ENCODE peak calls at places on chromosomes 4 and X, in eight cellular contexts. One of them, this sample, is unnamed.
A peak's percentile ranks its signal among the peaks of the same experiment; 100 is the strongest.

GRCh38 chrX:13094780-13095425 is 50.5 kb upstream of the FAM9C start:
- DNase-seq in breast epithelium: no peak
- DNase-seq in pancreas: no peak
- DNase-seq in fibroblast of lung: peak; percentile 39
- DNase-seq in spleen: no peak
- DNase-seq in esophagus squamous epithelium: no peak
- DNase-seq in left ventricle myocardium inferior: peak; percentile 16
- DNase-seq in ovary: no peak
- DNase-seq in this sample: no peak

GRCh38 chrX:10756365-10756915 is 136.1 kb upstream of the MID1 start:
- DNase-seq in pancreas: no peak
- DNase-seq in left ventricle myocardium inferior: no peak
- DNase-seq in ovary: no peak
- DNase-seq in breast epithelium: no peak
- DNase-seq in esophagus squamous epithelium: no peak
- DNase-seq in fibroblast of lung: peak; percentile 79
- DNase-seq in spleen: no peak
- DNase-seq in this sample: peak; percentile 83

GRCh38 chrX:71993371-71993770 is 82.7 kb downstream of the NHSL2 start:
- DNase-seq in fibroblast of lung: no peak
- DNase-seq in pancreas: no peak
- DNase-seq in left ventricle myocardium inferior: no peak
- DNase-seq in ovary: no peak
- DNase-seq in spleen: no peak
- DNase-seq in esophagus squamous epithelium: no peak
- DNase-seq in breast epithelium: no peak
- DNase-seq in this sample: no peak

GRCh38 chr4:7375427-7375826 is 59.3 kb downstream of the PSAPL1 start:
- DNase-seq in left ventricle myocardium inferior: no peak
- DNase-seq in breast epithelium: no peak
- DNase-seq in pancreas: no peak
- DNase-seq in fibroblast of lung: peak; percentile 2
- DNase-seq in ovary: no peak
- DNase-seq in spleen: no peak
- DNase-seq in esophagus squamous epithelium: no peak
- DNase-seq in this sample: no peak

GRCh38 chr4:167032876-167033275 is 201.4 kb downstream of the SPOCK3 start:
- DNase-seq in esophagus squamous epithelium: no peak
- DNase-seq in spleen: no peak
- DNase-seq in left ventricle myocardium inferior: no peak
- DNase-seq in pancreas: no peak
- DNase-seq in breast epithelium: no peak
- DNase-seq in fibroblast of lung: peak; percentile 80
- DNase-seq in ovary: no peak
- DNase-seq in this sample: peak; percentile 96

GRCh38 chr4:13910556-13910955 is 283.0 kb upstream of the BOD1L1 start:
- DNase-seq in breast epithelium: no peak
- DNase-seq in pancreas: no peak
- DNase-seq in spleen: no peak
- DNase-seq in left ventricle myocardium inferior: no peak
- DNase-seq in ovary: no peak
- DNase-seq in esophagus squamous epithelium: no peak
- DNase-seq in fibroblast of lung: peak; percentile 37
- DNase-seq in this sample: no peak

GRCh38 chr4:1660948-1661677 is 23.0 kb downstream of the FAM53A start:
- DNase-seq in left ventricle myocardium inferior: no peak
- DNase-seq in fibroblast of lung: no peak
- DNase-seq in esophagus squamous epithelium: no peak
- DNase-seq in breast epithelium: no peak
- DNase-seq in spleen: no peak
- DNase-seq in pancreas: no peak
- DNase-seq in ovary: no peak
- DNase-seq in this sample: no peak

GRCh38 chrX:149630681-149631292 is 805 bp downstream of the TMEM185A start:
- DNase-seq in fibroblast of lung: peak; percentile 53
- DNase-seq in pancreas: no peak
- DNase-seq in ovary: no peak
- DNase-seq in left ventricle myocardium inferior: no peak
- DNase-seq in breast epithelium: no peak
- DNase-seq in esophagus squamous epithelium: no peak
- DNase-seq in spleen: no peak
- DNase-seq in this sample: peak; percentile 29

GRCh38 chr4:122973465-122973864 is 51.1 kb upstream of the NUDT6 start:
- DNase-seq in ovary: no peak
- DNase-seq in left ventricle myocardium inferior: no peak
- DNase-seq in pancreas: no peak
- DNase-seq in breast epithelium: no peak
- DNase-seq in spleen: no peak
- DNase-seq in esophagus squamous epithelium: no peak
- DNase-seq in fibroblast of lung: no peak
- DNase-seq in this sample: no peak

GRCh38 chr4:109945056-109945455 is 32.4 kb downstream of the EGF start:
- DNase-seq in ovary: no peak
- DNase-seq in left ventricle myocardium inferior: no peak
- DNase-seq in esophagus squamous epithelium: no peak
- DNase-seq in pancreas: no peak
- DNase-seq in breast epithelium: no peak
- DNase-seq in spleen: no peak
- DNase-seq in fibroblast of lung: no peak
- DNase-seq in this sample: peak; percentile 85

GRCh38 chrX:119507206-119507605 is 39.0 kb downstream of the SLC25A5 start:
- DNase-seq in ovary: no peak
- DNase-seq in breast epithelium: no peak
- DNase-seq in fibroblast of lung: no peak
- DNase-seq in left ventricle myocardium inferior: no peak
- DNase-seq in esophagus squamous epithelium: no peak
- DNase-seq in spleen: no peak
- DNase-seq in pancreas: no peak
- DNase-seq in this sample: no peak

GRCh38 chr4:29970626-29971025 is 749.5 kb upstream of the PCDH7 start:
- DNase-seq in breast epithelium: no peak
- DNase-seq in pancreas: no peak
- DNase-seq in esophagus squamous epithelium: no peak
- DNase-seq in fibroblast of lung: peak; percentile 18
- DNase-seq in left ventricle myocardium inferior: no peak
- DNase-seq in ovary: no peak
- DNase-seq in spleen: no peak
- DNase-seq in this sample: peak; percentile 41

GRCh38 chr4:53702334-53703266 is 111.3 kb upstream of the LNX1 start:
- DNase-seq in spleen: peak; percentile 88
- DNase-seq in left ventricle myocardium inferior: peak; percentile 89
- DNase-seq in pancreas: peak; percentile 56
- DNase-seq in ovary: peak; percentile 90
- DNase-seq in esophagus squamous epithelium: no peak
- DNase-seq in breast epithelium: peak; percentile 76
- DNase-seq in fibroblast of lung: peak; percentile 86
- DNase-seq in this sample: peak; percentile 33

GRCh38 chrX:21374163-21374993 is at the start of gene CNKSR2:
- DNase-seq in breast epithelium: peak; percentile 48
- DNase-seq in pancreas: peak; percentile 79
- DNase-seq in esophagus squamous epithelium: no peak
- DNase-seq in left ventricle myocardium inferior: peak; percentile 19
- DNase-seq in fibroblast of lung: peak; percentile 19
- DNase-seq in spleen: peak; percentile 91
- DNase-seq in ovary: peak; percentile 51
- DNase-seq in this sample: no peak

GRCh38 chr4:121582296-121582695 is 114.5 kb downstream of the ANXA5 start:
- DNase-seq in pancreas: no peak
- DNase-seq in ovary: no peak
- DNase-seq in spleen: no peak
- DNase-seq in fibroblast of lung: no peak
- DNase-seq in left ventricle myocardium inferior: no peak
- DNase-seq in esophagus squamous epithelium: no peak
- DNase-seq in breast epithelium: no peak
- DNase-seq in this sample: peak; percentile 43

GRCh38 chrX:73768120-73768519 is 205.1 kb downstream of the CHIC1 start:
- DNase-seq in spleen: no peak
- DNase-seq in esophagus squamous epithelium: no peak
- DNase-seq in breast epithelium: no peak
- DNase-seq in pancreas: no peak
- DNase-seq in ovary: no peak
- DNase-seq in left ventricle myocardium inferior: no peak
- DNase-seq in fibroblast of lung: no peak
- DNase-seq in this sample: no peak

GRCh38 chr4:179027569-179027968 is 1585.3 kb upstream of the AGA start:
- DNase-seq in left ventricle myocardium inferior: no peak
- DNase-seq in pancreas: no peak
- DNase-seq in spleen: no peak
- DNase-seq in esophagus squamous epithelium: no peak
- DNase-seq in breast epithelium: no peak
- DNase-seq in fibroblast of lung: no peak
- DNase-seq in ovary: no peak
- DNase-seq in this sample: no peak

GRCh38 chr4:164154416-164154815 is 599.5 kb upstream of the SMIM31 start:
- DNase-seq in breast epithelium: no peak
- DNase-seq in pancreas: no peak
- DNase-seq in fibroblast of lung: no peak
- DNase-seq in ovary: no peak
- DNase-seq in spleen: no peak
- DNase-seq in left ventricle myocardium inferior: no peak
- DNase-seq in esophagus squamous epithelium: no peak
- DNase-seq in this sample: no peak
- H3K4me3 ChIP-seq in breast epithelium: no peak overlapping the region
- H3K4me3 ChIP-seq in pancreas: no peak overlapping the region
- H3K4me3 ChIP-seq in fibroblast of lung: no peak overlapping the region
- H3K4me3 ChIP-seq in ovary: no peak overlapping the region
- H3K4me3 ChIP-seq in spleen: no peak overlapping the region
- H3K4me3 ChIP-seq in left ventricle myocardium inferior: no peak overlapping the region
- H3K4me3 ChIP-seq in esophagus squamous epithelium: no peak overlapping the region
- H3K4me3 ChIP-seq in this sample: no peak overlapping the region

GRCh38 chrX:109934434-109934833 is 68.5 kb upstream of the TMEM164 start:
- DNase-seq in ovary: no peak
- DNase-seq in left ventricle myocardium inferior: no peak
- DNase-seq in breast epithelium: no peak
- DNase-seq in esophagus squamous epithelium: no peak
- DNase-seq in fibroblast of lung: peak; percentile 0
- DNase-seq in pancreas: no peak
- DNase-seq in spleen: no peak
- DNase-seq in this sample: no peak

GRCh38 chrX:109931677-109932076 is 71.2 kb upstream of the TMEM164 start:
- DNase-seq in left ventricle myocardium inferior: no peak
- DNase-seq in fibroblast of lung: no peak
- DNase-seq in pancreas: no peak
- DNase-seq in breast epithelium: no peak
- DNase-seq in esophagus squamous epithelium: no peak
- DNase-seq in ovary: no peak
- DNase-seq in spleen: no peak
- DNase-seq in this sample: no peak

GRCh38 chrX:109936598-109936997 is 66.3 kb upstream of the TMEM164 start:
- DNase-seq in spleen: no peak
- DNase-seq in ovary: no peak
- DNase-seq in esophagus squamous epithelium: no peak
- DNase-seq in pancreas: no peak
- DNase-seq in breast epithelium: no peak
- DNase-seq in fibroblast of lung: no peak
- DNase-seq in left ventricle myocardium inferior: no peak
- DNase-seq in this sample: no peak

GRCh38 chrX:109936114-109936513 is 66.8 kb upstream of the TMEM164 start:
- DNase-seq in breast epithelium: no peak
- DNase-seq in spleen: no peak
- DNase-seq in pancreas: no peak
- DNase-seq in esophagus squamous epithelium: no peak
- DNase-seq in ovary: no peak
- DNase-seq in left ventricle myocardium inferior: no peak
- DNase-seq in fibroblast of lung: peak; percentile 33
- DNase-seq in this sample: peak; percentile 66

DNA sequence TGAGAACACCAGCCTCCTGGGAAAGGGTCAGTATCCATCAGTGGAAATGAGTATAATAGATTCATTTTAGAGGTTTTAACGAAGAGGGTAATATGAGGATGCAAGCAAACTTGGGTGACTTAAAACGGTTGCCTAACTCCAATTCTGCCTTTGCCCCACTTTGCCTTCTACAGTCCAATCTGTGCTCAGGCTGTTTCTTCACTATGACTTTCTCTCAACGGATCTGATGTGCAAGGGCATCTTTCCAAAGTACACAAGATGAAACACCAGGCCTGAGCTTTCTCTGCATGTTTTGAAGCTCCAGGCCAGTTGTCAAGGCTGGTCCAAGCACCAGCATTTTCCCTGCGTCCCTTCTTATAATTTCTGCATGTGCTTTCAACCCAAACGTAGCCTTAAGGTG is 68.0 kb upstream of the TMEM164 start:
- DNase-seq in breast epithelium: no peak
- DNase-seq in ovary: no peak
- DNase-seq in esophagus squamous epithelium: no peak
- DNase-seq in spleen: no peak
- DNase-seq in left ventricle myocardium inferior: no peak
- DNase-seq in pancreas: no peak
- DNase-seq in fibroblast of lung: peak; percentile 50
- DNase-seq in this sample: no peak
- H3K27me3 ChIP-seq in breast epithelium: no peaks in the 10 kb centered on the region
- H3K27me3 ChIP-seq in ovary: no peaks in the 10 kb centered on the region
- H3K27me3 ChIP-seq in esophagus squamous epithelium: no peaks in the 10 kb centered on the region
- H3K27me3 ChIP-seq in spleen: no peaks in the 10 kb centered on the region
- H3K27me3 ChIP-seq in left ventricle myocardium inferior: no peaks in the 10 kb centered on the region
- H3K27me3 ChIP-seq in pancreas: peaks cover 3% of the 10 kb centered on the region
- H3K27me3 ChIP-seq in fibroblast of lung: peaks cover 2% of the 10 kb centered on the region
- H3K27me3 ChIP-seq in this sample: no peaks in the 10 kb centered on the region

DNA sequence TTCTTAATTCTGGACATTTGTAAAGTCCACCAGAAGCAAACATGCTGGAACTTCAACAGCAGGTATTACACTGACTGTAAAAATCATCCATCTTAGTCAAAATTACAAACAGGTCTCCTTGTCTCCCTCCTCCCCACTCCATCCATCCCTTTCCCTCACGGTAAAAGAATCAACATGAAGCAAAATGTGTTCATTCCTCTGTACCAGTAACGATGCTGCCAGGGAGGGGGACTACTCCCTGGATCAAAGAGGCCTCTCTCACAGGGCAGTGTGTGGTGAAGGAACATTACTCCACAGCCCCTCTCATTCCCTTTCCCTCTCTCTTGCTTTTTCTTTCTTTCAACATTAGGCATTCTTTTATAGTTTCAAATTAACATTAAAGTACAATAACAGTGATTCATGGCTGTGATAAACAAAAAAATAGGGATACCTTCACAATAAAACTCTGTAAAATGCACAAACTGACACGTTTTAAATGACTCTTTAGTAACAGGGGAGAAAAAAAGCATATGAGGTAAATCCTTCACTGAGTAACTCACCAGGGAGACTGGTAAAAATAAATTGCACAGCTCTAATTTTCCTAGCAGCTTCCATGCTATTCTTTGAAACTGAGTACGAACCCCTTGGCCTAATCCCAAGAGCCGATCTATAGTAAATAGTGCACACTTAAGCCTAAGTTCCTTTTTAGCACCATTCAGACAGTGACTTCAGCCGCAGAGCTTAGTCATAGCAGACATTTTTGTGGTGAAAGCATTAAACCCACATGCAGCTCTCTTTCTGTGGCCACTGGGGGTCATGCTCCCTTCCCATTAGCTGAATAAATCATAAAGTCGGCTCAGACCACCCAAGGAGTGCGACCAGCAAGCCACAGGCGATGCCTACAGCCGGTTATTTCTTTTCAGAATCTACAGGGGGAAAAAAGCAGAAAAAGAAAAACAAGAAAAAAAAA is 215.6 kb upstream of the GYPA start:
- DNase-seq in ovary: no peak
- DNase-seq in pancreas: no peak
- DNase-seq in breast epithelium: no peak
- DNase-seq in fibroblast of lung: peak; percentile 94
- DNase-seq in spleen: no peak
- DNase-seq in left ventricle myocardium inferior: no peak
- DNase-seq in esophagus squamous epithelium: no peak
- DNase-seq in this sample: peak; percentile 89
- TF ChIP-seq CTCF in ovary: no peak
- TF ChIP-seq CTCF in pancreas: no peak
- TF ChIP-seq CTCF in breast epithelium: no peak
- TF ChIP-seq CTCF in fibroblast of lung: no peak
- TF ChIP-seq CTCF in spleen: no peak
- TF ChIP-seq CTCF in left ventricle myocardium inferior: no peak
- TF ChIP-seq CTCF in esophagus squamous epithelium: no peak
- TF ChIP-seq CTCF in this sample: peak; percentile 20

GRCh38 chrX:33725556-33726232 is 406.4 kb downstream of the FAM47A start:
- DNase-seq in esophagus squamous epithelium: no peak
- DNase-seq in breast epithelium: peak; percentile 48
- DNase-seq in fibroblast of lung: peak; percentile 47
- DNase-seq in pancreas: no peak
- DNase-seq in ovary: peak; percentile 29
- DNase-seq in left ventricle myocardium inferior: no peak
- DNase-seq in spleen: no peak
- DNase-seq in this sample: peak; percentile 48
- H3K4me3 ChIP-seq in esophagus squamous epithelium: no peak overlapping the region
- H3K4me3 ChIP-seq in breast epithelium: peak overlapping the region; percentile 60
- H3K4me3 ChIP-seq in fibroblast of lung: no peak overlapping the region
- H3K4me3 ChIP-seq in pancreas: no peak overlapping the region
- H3K4me3 ChIP-seq in ovary: peak overlapping the region; percentile 34
- H3K4me3 ChIP-seq in left ventricle myocardium inferior: peak overlapping the region; percentile 55
- H3K4me3 ChIP-seq in spleen: peak overlapping the region; percentile 37
- H3K4me3 ChIP-seq in this sample: peak overlapping the region; percentile 23